ENCODE peak calls at places on chromosomes 16 and 17, in six cellular contexts. K is foreskin fibroblast; V is fibroblast of villous mesenchyme; U is stimulated activated CD4-positive, alpha-beta T cell treated with anti-CD3 and anti-CD28 coated beads, Interleukin-2, amount 100 ng/mL, for 24 hours; B is stimulated activated naive CD4-positive, alpha-beta T cell; J is iPS DF 6.9. C is an unnamed sample.

GRCh38 chr16:58492066-58492465 is 7.9 kb upstream of the NDRG4 start:
- DNase-seq in K (no peak), V (no peak), U (no peak), B (no peak), J (no peak), C (no peak)

GRCh38 chr17:10631048-10631700 is 25.9 kb downstream of the MYH3 start:
- DNase-seq in K (peak), V (peak), U (peak), B (no peak), J (no peak), C (no peak)

GRCh38 chr17:49016775-49017463 is 19.7 kb downstream of the IGF2BP1 start:
- DNase-seq in K (peak), V (peak), U (no peak), B (no peak), J (no peak), C (no peak)

GRCh38 chr17:8056232-8056975 is 17.5 kb downstream of the ALOX15B start:
- DNase-seq in K (peak), V (peak), U (no peak), B (no peak), J (no peak), C (peak)

GRCh38 chr17:70613681-70614080 is 444.3 kb downstream of the KCNJ2 start:
- DNase-seq in K (no peak), V (no peak), U (no peak), B (no peak), J (no peak), C (no peak)

GRCh38 chr17:73030995-73031394 is 61.5 kb downstream of the SLC39A11 start:
- DNase-seq in K (no peak), V (no peak), U (no peak), B (no peak), J (no peak), C (no peak)

GRCh38 chr17:79835953-79836951 is 3.0 kb downstream of the CBX4 start:
- DNase-seq in K (no peak), V (peak), U (no peak), B (no peak), J (peak), C (no peak)

GRCh38 chr17:47276868-47277267 is 23.2 kb downstream of the ITGB3 start:
- DNase-seq in K (peak), V (peak), U (no peak), B (no peak), J (no peak), C (no peak)

GRCh38 chr17:66843606-66844005 is 8.7 kb downstream of the CACNG5 start:
- DNase-seq in K (no peak), V (no peak), U (no peak), B (no peak), J (no peak), C (no peak)

GRCh38 chr16:81514568-81515258 is 70.1 kb downstream of the CMIP start:
- DNase-seq in K (no peak), V (no peak), U (no peak), B (no peak), J (no peak), C (no peak)

GRCh38 chr17:58402679-58403078 is 14.7 kb downstream of the RNF43 start:
- DNase-seq in K (no peak), V (no peak), U (no peak), B (no peak), J (no peak), C (no peak)

GRCh38 chr17:31581022-31581483 is 189.6 kb downstream of the RAB11FIP4 start:
- DNase-seq in K (peak), V (peak), U (no peak), B (no peak), J (no peak), C (no peak)

GRCh38 chr17:63984651-63985386 is 12.1 kb upstream of the SCN4A start:
- DNase-seq in K (peak), V (peak), U (peak), B (no peak), J (no peak), C (peak)

GRCh38 chr17:15398291-15398690 is 56.9 kb upstream of the TEKT3 start:
- DNase-seq in K (peak), V (peak), U (no peak), B (no peak), J (no peak), C (no peak)

GRCh38 chr16:17261197-17261858 is 209.4 kb downstream of the XYLT1 start:
- DNase-seq in K (no peak), V (no peak), U (no peak), B (no peak), J (no peak), C (no peak)

GRCh38 chr16:1279945-1280589 is 24.2 kb downstream of the TPSD1 start:
- DNase-seq in K (no peak), V (no peak), U (peak), B (no peak), J (no peak), C (no peak)

GRCh38 chr16:31410082-31410481 is 16.9 kb downstream of the ITGAD start:
- DNase-seq in K (no peak), V (no peak), U (no peak), B (no peak), J (no peak), C (no peak)

GRCh38 chr16:81697321-81697885 is 81.7 kb upstream of the PLCG2 start:
- DNase-seq in K (peak), V (peak), U (peak), B (no peak), J (no peak), C (peak)

GRCh38 chr16:79997257-79997656 is 396.7 kb upstream of the MAF start:
- DNase-seq in K (peak), V (peak), U (no peak), B (no peak), J (no peak), C (no peak)

GRCh38 chr17:72338847-72339790 is 218.3 kb downstream of the SOX9 start:
- DNase-seq in K (peak), V (peak), U (no peak), B (no peak), J (no peak), C (peak)

C was measured in kidney epithelial cell.